ENCODE peak calls at places on chromosomes 16 and 17, in ten cellular contexts. R is NCI-H1092; Z is thyroid gland; M is ACHN; B is heart right ventricle; S is stimulated activated CD8-positive, alpha-beta memory T cell treated with anti-CD3 and anti-CD28 coated beads, Interleukin-7, amount 100 ng/mL, for 1 hour; X is Ammon's horn; F is T follicular helper cell; T is Panc1; A is AG08395. P is an unnamed sample.

GRCh38 chr17:36507266-36507665 is 20.8 kb downstream of the ZNHIT3 start:
- DNase-seq in T (no peak), B (no peak), X (no peak), F (no peak), R (no peak), Z (no peak), S (no peak), M (no peak), A (no peak), P (no peak)

GRCh38 chr16:27085182-27085581 is 18.5 kb downstream of the C16orf82 start:
- DNase-seq in R (no peak), F (no peak), B (no peak), Z (no peak), S (no peak), T (no peak), X (no peak), M (no peak), A (no peak), P (no peak)

GRCh38 chr17:82103588-82104451 is 5.8 kb upstream of the FASN start:
- DNase-seq in R (no peak), M (no peak), S (no peak), A (no peak), B (peak), T (no peak), Z (peak), X (peak), F (no peak), P (no peak)

GRCh38 chr16:73092236-73092781 is 44.4 kb upstream of the ZFHX3 start:
- DNase-seq in B (no peak), F (no peak), Z (no peak), S (no peak), A (no peak), X (peak), R (no peak), T (no peak), M (no peak), P (no peak)

GRCh38 chr16:16036359-16036792 is 87.0 kb downstream of the ABCC1 start:
- DNase-seq in S (no peak), Z (no peak), R (no peak), A (no peak), M (no peak), F (no peak), T (no peak), X (peak), B (no peak), P (no peak)

GRCh38 chr16:30926333-30926811 is 3.0 kb downstream of the FBXL19 start:
- DNase-seq in B (no peak), Z (no peak), R (no peak), F (no peak), A (no peak), S (no peak), X (no peak), T (no peak), M (no peak), P (no peak)

GRCh38 chr17:5499790-5500189 is 13.4 kb downstream of the MIS12 start:
- DNase-seq in F (no peak), A (peak), M (no peak), X (peak), S (no peak), T (no peak), Z (no peak), B (no peak), R (no peak), P (no peak)

GRCh38 chr17:72466199-72466598 is 345.4 kb downstream of the SOX9 start:
- DNase-seq in X (no peak), F (no peak), B (no peak), S (no peak), R (no peak), A (peak), T (no peak), Z (peak), M (peak), P (no peak)

GRCh38 chr17:67503184-67503583 is 126.1 kb downstream of the PITPNC1 start:
- DNase-seq in A (peak), B (no peak), F (no peak), R (no peak), M (no peak), X (no peak), T (peak), Z (no peak), S (no peak), P (no peak)

GRCh38 chr17:42680331-42680808 is 1.3 kb downstream of the CCR10 start:
- DNase-seq in R (no peak), A (no peak), B (no peak), M (no peak), Z (no peak), T (no peak), S (no peak), F (no peak), X (no peak), P (no peak)

P was measured in NCI-H2029.